ENCODE peak calls at places on chromosomes 12 and 14, in four cellular contexts. Q is OCI-LY7, O is ACHN, K is epithelial cell of esophagus. M is an unnamed sample.

GRCh38 chr12:29681370-29681769 is 102.4 kb downstream of the TMTC1 start:
- DNase-seq in K (no peak), Q (no peak), O (no peak), M (no peak)

GRCh38 chr14:88321692-88322504 is 1.2 kb downstream of the KCNK10 start:
- DNase-seq in K (no peak), O (no peak), Q (no peak), M (no peak)

GRCh38 chr14:77158175-77158908 is 16.8 kb upstream of the ZDHHC22 start:
- DNase-seq in O (peak), K (peak), Q (no peak), M (peak)

GRCh38 chr12:52523825-52524224 is 3.6 kb upstream of the KRT5 start:
- DNase-seq in K (peak), Q (no peak), O (no peak), M (no peak)

GRCh38 chr12:130706311-130706710 is 9.8 kb downstream of the RIMBP2 start:
- DNase-seq in Q (no peak), K (no peak), O (no peak), M (no peak)

GRCh38 chr12:108117163-108117849 is 11.8 kb upstream of the WSCD2 start:
- DNase-seq in K (peak), Q (no peak), O (no peak), M (no peak)

GRCh38 chr14:103138483-103139370 is 15.5 kb downstream of the TNFAIP2 start:
- DNase-seq in O (no peak), K (no peak), Q (no peak), M (no peak)

GRCh38 chr12:30909721-30910350 is 16.7 kb upstream of the TSPAN11 start:
- DNase-seq in O (no peak), K (no peak), Q (no peak), M (no peak)

GRCh38 chr12:12561305-12562015 is 1.2 kb downstream of the DUSP16 start:
- DNase-seq in K (peak), Q (peak), O (peak), M (peak)

GRCh38 chr12:45655186-45655585 is 74.3 kb upstream of the ARID2 start:
- DNase-seq in Q (peak), O (peak), K (peak), M (no peak)

GRCh38 chr14:80940146-80940545 is 1.4 kb downstream of the CEP128 start:
- DNase-seq in K (no peak), O (no peak), Q (peak), M (no peak)

GRCh38 chr12:98418357-98419075 is 96.9 kb upstream of the TMPO start:
- DNase-seq in K (peak), Q (no peak), O (peak), M (peak)

GRCh38 chr12:120797677-120798642 is 72.3 kb downstream of the ACADS start:
- DNase-seq in K (no peak), Q (peak), O (no peak), M (no peak)

GRCh38 chr12:7460375-7461259 is 16.7 kb upstream of the CD163L1 start:
- DNase-seq in K (peak), Q (peak), O (peak), M (peak)

GRCh38 chr12:132610051-132610759 is at the start of gene LRCOL1:
- DNase-seq in Q (no peak), K (no peak), O (no peak), M (peak)

GRCh38 chr14:95313707-95314106 is 6.0 kb downstream of the CLMN start:
- DNase-seq in K (peak), Q (no peak), O (peak), M (peak)

GRCh38 chr12:130336723-130337475 is 788 bp upstream of the PIWIL1 start:
- DNase-seq in O (no peak), Q (no peak), K (no peak), M (no peak)

GRCh38 chr12:124994435-124994975 is 1.1 kb downstream of the BRI3BP start:
- DNase-seq in K (peak), Q (peak), O (peak), M (no peak)

GRCh38 chr14:91270619-91271018 is 26.1 kb upstream of the GPR68 start:
- DNase-seq in K (no peak), Q (no peak), O (no peak), M (no peak)

M was measured in heart left ventricle.